ENCODE peak calls at places on chromosomes 11 and 22, in six cellular contexts. K is SK-N-SH, R is neural progenitor cell, T is neuronal stem cell, Z is lung, A is colonic mucosa. P is an unnamed sample.
A peak's percentile ranks its signal among the peaks of the same experiment; 100 is the strongest.

GRCh38 chr22:24066260-24066659 is 55.2 kb downstream of the CABIN1 start:
- DNase-seq in T (no peak), A (no peak), R (no peak), Z (no peak), K (no peak), P (no peak)

GRCh38 chr11:46389450-46390330 is 1.9 kb downstream of the CHRM4 start:
- DNase-seq in R (peak; percentile 93), Z (peak; percentile 63), A (peak; percentile 77), T (peak; percentile 79), K (peak; percentile 95), P (peak; percentile 89)

GRCh38 chr11:68806931-68807844 is 34.5 kb downstream of the CPT1A start:
- DNase-seq in K (no peak), T (no peak), R (no peak), A (no peak), Z (no peak), P (no peak)

GRCh38 chr22:45750626-45751025 is 79.0 kb downstream of the ATXN10 start:
- DNase-seq in K (no peak), Z (no peak), T (no peak), R (no peak), A (no peak), P (no peak)

GRCh38 chr22:20985720-20986119 is 3.6 kb downstream of the LZTR1 start:
- DNase-seq in R (no peak), A (no peak), T (no peak), Z (no peak), K (no peak), P (no peak)

GRCh38 chr11:103961010-103961409 is 75.4 kb upstream of the DDI1 start:
- DNase-seq in K (no peak), R (no peak), T (no peak), A (no peak), Z (no peak), P (no peak)

GRCh38 chr11:114820621-114821020 is 142.3 kb downstream of the NXPE2 start:
- DNase-seq in Z (no peak), K (no peak), A (no peak), R (no peak), T (no peak), P (no peak)

GRCh38 chr11:118152552-118153471 is at the start of gene SCN4B:
- DNase-seq in Z (peak; percentile 49), K (peak; percentile 94), T (peak; percentile 72), A (peak; percentile 55), R (peak; percentile 93), P (peak; percentile 87)

GRCh38 chr11:119318240-119319135 is 1.6 kb upstream of the MCAM start:
- DNase-seq in A (no peak), R (peak; percentile 57), K (peak; percentile 47), T (no peak), Z (no peak), P (peak; percentile 69)

GRCh38 chr22:36405671-36406070 is 17.9 kb upstream of the MYH9 start:
- DNase-seq in K (no peak), A (no peak), T (no peak), R (no peak), Z (peak; percentile 72), P (no peak)

GRCh38 chr22:33325232-33326004 is 267.2 kb upstream of the SYN3 start:
- DNase-seq in T (no peak), K (no peak), Z (no peak), A (peak; percentile 27), R (no peak), P (no peak)

GRCh38 chr11:28347351-28347750 is 239.2 kb downstream of the METTL15 start:
- DNase-seq in R (no peak), A (no peak), K (no peak), Z (no peak), T (no peak), P (no peak)

GRCh38 chr11:25691959-25692358 is 640.0 kb upstream of the ANO3 start:
- DNase-seq in T (no peak), R (no peak), K (no peak), Z (no peak), A (no peak), P (no peak)

GRCh38 chr11:43285826-43286225 is 26.0 kb upstream of the API5 start:
- DNase-seq in Z (no peak), R (no peak), K (no peak), A (no peak), T (no peak), P (no peak)

GRCh38 chr11:26730711-26731460 is 9.0 kb upstream of the SLC5A12 start:
- DNase-seq in R (no peak), K (peak; percentile 4), Z (no peak), A (no peak), T (no peak), P (no peak)

GRCh38 chr11:83990160-83990733 is 704.1 kb upstream of the CCDC90B start:
- DNase-seq in R (no peak), T (no peak), K (no peak), Z (no peak), A (no peak), P (peak; percentile 62)

GRCh38 chr11:126007263-126007662 is 55.4 kb downstream of the CDON start:
- DNase-seq in A (no peak), R (no peak), K (peak; percentile 39), T (no peak), Z (no peak), P (no peak)

GRCh38 chr22:27804683-27805297 is 3.2 kb upstream of the MN1 start:
- DNase-seq in A (peak; percentile 64), T (peak; percentile 64), Z (peak; percentile 46), R (peak; percentile 88), K (peak; percentile 66), P (peak; percentile 87)

GRCh38 chr11:120061761-120062560 is 76.0 kb downstream of the TRIM29 start:
- DNase-seq in K (no peak), R (peak; percentile 89), T (peak; percentile 78), Z (no peak), A (no peak), P (no peak)

GRCh38 chr11:119108151-119108856 is 1.2 kb downstream of the C2CD2L start:
- DNase-seq in T (no peak), Z (peak; percentile 58), K (peak; percentile 49), A (peak; percentile 72), R (peak; percentile 54), P (no peak)

GRCh38 chr11:134802116-134802515 is 390.1 kb upstream of the B3GAT1 start:
- DNase-seq in T (peak; percentile 70), Z (no peak), A (no peak), R (peak; percentile 84), K (peak; percentile 36), P (no peak)

GRCh38 chr22:37526376-37526775 is 7.2 kb upstream of the CARD10 start:
- DNase-seq in T (no peak), Z (no peak), R (no peak), K (no peak), A (no peak), P (no peak)

GRCh38 chr11:45100338-45100737 is 46.1 kb upstream of the PRDM11 start:
- DNase-seq in K (peak; percentile 51), T (no peak), Z (peak; percentile 27), A (peak; percentile 13), R (peak; percentile 47), P (no peak)

GRCh38 chr11:126646701-126647209 is 291.3 kb downstream of the ST3GAL4 start:
- DNase-seq in A (no peak), Z (no peak), T (no peak), K (no peak), R (no peak), P (no peak)

GRCh38 chr22:44646141-44646540 is 55.9 kb upstream of the PRR5 start:
- DNase-seq in K (no peak), Z (no peak), A (no peak), T (no peak), R (no peak), P (no peak)

GRCh38 chr11:93073508-93074280 is 104.2 kb downstream of the MTNR1B start:
- DNase-seq in R (peak; percentile 51), K (no peak), A (no peak), Z (no peak), T (no peak), P (no peak)

GRCh38 chr11:87301785-87302540 is 264.2 kb downstream of the TMEM135 start:
- DNase-seq in A (no peak), K (no peak), Z (no peak), R (no peak), T (no peak), P (no peak)

GRCh38 chr11:36041988-36042606 is 98.2 kb downstream of the LDLRAD3 start:
- DNase-seq in A (no peak), K (no peak), T (no peak), Z (no peak), R (no peak), P (no peak)

GRCh38 chr11:134471341-134472187 is 59.5 kb upstream of the B3GAT1 start:
- DNase-seq in R (no peak), T (no peak), A (no peak), Z (no peak), K (peak; percentile 76), P (no peak)

DNA sequence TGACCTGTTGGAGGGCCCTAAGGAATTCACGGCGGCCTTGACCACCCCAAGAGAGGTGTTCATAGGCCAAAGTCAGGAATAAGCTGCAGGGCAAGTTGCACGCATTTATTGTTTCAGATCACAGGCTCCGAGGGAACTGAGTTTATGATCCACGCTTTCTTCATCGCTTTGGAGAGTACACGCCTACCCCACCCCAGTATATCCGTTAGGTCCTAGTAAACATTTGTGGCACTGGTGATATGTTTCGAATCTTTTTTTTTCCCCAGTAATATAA is 816 bp downstream of the GANAB start:
- DNase-seq in A (no peak), Z (no peak), K (peak; percentile 24), T (no peak), R (no peak), P (no peak)
- H3K4me1 ChIP-seq in A (peaks cover 12% of the 10 kb centered on the region), Z (peaks cover 6% of the 10 kb centered on the region), K (peaks cover 8% of the 10 kb centered on the region), T (peaks cover 4% of the 10 kb centered on the region), R (peaks cover 6% of the 10 kb centered on the region), P (peaks cover 3% of the 10 kb centered on the region)

GRCh38 chr11:95586681-95587080 is 202.9 kb downstream of the FAM76B start:
- DNase-seq in A (no peak), Z (no peak), T (no peak), R (no peak), K (no peak), P (no peak)
- H3K4me1 ChIP-seq in A (no peaks in the 10 kb centered on the region), Z (no peaks in the 10 kb centered on the region), T (peaks cover 6% of the 10 kb centered on the region), R (peaks cover 11% of the 10 kb centered on the region), K (no peaks in the 10 kb centered on the region), P (no peaks in the 10 kb centered on the region)

DNA sequence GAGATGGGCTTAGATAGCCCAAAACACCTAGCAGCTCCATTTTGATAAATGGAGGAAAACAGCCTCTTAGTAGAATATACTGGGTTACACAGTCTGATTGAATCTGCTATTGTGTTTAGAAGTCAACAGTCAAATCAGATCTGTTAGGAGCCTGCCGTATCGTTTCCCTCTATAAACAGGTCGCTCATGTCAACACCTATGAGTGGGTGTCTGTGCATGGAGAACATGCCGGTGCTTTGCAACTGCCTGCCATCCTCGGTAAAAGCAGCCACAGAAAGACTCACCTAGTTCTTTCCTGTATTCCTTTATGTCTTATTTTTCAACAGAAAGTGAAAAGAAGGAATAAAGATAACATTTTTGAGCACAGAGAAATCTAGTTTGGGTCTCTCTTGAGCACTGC is 99.4 kb downstream of the ETS1 start:
- DNase-seq in Z (no peak), K (no peak), T (no peak), R (no peak), A (no peak), P (no peak)
- H3K4me1 ChIP-seq in Z (peaks cover 15% of the 10 kb centered on the region), K (peaks cover 6% of the 10 kb centered on the region), T (no peaks in the 10 kb centered on the region), R (no peaks in the 10 kb centered on the region), A (peaks cover 4% of the 10 kb centered on the region), P (peaks cover 18% of the 10 kb centered on the region)

DNA sequence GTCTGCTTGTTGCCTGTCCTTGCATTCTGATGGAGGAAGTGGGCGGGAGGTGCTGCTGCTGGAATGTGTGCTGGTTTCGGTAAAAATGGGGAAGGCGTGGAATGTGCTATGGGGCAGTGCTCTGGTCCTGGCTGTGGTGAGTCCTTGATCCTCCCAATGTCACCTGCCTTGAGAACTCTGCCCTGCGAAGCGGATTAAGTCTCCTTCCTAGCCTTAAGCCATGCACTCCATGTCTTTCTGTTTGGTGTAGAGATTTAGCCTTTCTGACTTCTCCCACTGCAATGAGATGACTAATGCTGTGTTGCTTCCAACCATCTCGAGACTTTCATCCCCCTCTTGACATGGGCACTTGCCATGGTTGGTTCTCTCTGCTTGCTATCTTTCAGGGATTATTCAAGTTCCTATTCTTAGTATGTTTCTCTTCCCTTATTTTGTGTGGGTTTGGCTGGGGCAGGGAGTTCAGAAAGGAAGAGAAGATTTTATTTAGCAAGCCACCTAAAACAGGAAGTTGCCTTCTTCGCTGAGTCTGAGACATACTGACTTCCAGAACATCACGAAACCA is 687.9 kb downstream of the NTM start:
- DNase-seq in K (no peak), T (no peak), A (no peak), R (no peak), Z (no peak), P (peak; percentile 56)
- H3K4me1 ChIP-seq in K (no peaks in the 10 kb centered on the region), T (no peaks in the 10 kb centered on the region), A (no peaks in the 10 kb centered on the region), R (no peaks in the 10 kb centered on the region), Z (peaks cover 3% of the 10 kb centered on the region), P (peaks cover 5% of the 10 kb centered on the region)